ENCODE peak calls at places on chromosomes 12 and 14, in eight cellular contexts. G is H9; Y is foreskin keratinocyte; H is left ventricle myocardium inferior; F is CD8-positive, alpha-beta T cell; S is K562; J is hepatocyte; K is WERI-Rb-1. B is an unnamed sample. For H3K27me3, the result is how much of the 10 kb centered on the place peaks cover.

GRCh38 chr12:102095677-102096263 is 24.1 kb downstream of the NUP37 start:
- DNase-seq in G (no peak), Y (peak), H (no peak), F (no peak), S (peak), J (peak), K (no peak), B (no peak)

GRCh38 chr14:60656755-60657608 is 7.7 kb upstream of the SIX1 start:
- DNase-seq in G (peak), Y (peak), H (no peak), F (no peak), S (no peak), J (peak), K (no peak), B (no peak)

GRCh38 chr12:105928436-105928835 is 210.3 kb downstream of the NUAK1 start:
- DNase-seq in G (no peak), Y (peak), H (no peak), F (no peak), S (no peak), J (no peak), K (no peak), B (no peak)

GRCh38 chr14:76653875-76654572 is 107.2 kb upstream of the VASH1 start:
- DNase-seq in G (no peak), Y (no peak), H (no peak), F (no peak), S (no peak), J (peak), K (no peak), B (no peak)

GRCh38 chr14:31419179-31420012 is 954 bp downstream of the HEATR5A start:
- DNase-seq in G (no peak), Y (peak), H (no peak), F (no peak), S (no peak), J (peak), K (no peak), B (no peak)

GRCh38 chr12:89918172-89918880 is 209.7 kb upstream of the ATP2B1 start:
- DNase-seq in G (no peak), Y (no peak), H (no peak), F (no peak), S (no peak), J (peak), K (no peak), B (no peak)

GRCh38 chr14:26925876-26926584 is 328.2 kb upstream of the NOVA1 start:
- DNase-seq in G (no peak), Y (no peak), H (no peak), F (no peak), S (no peak), J (no peak), K (no peak), B (no peak)

GRCh38 chr12:32558941-32559340 is 120.2 kb upstream of the DNM1L start:
- DNase-seq in G (no peak), Y (no peak), H (no peak), F (no peak), S (no peak), J (no peak), K (no peak), B (no peak)

GRCh38 chr12:116456307-116456641 is 102.9 kb upstream of the MAP1LC3B2 start:
- DNase-seq in G (no peak), Y (no peak), H (no peak), F (no peak), S (no peak), J (no peak), K (no peak), B (no peak)

DNA sequence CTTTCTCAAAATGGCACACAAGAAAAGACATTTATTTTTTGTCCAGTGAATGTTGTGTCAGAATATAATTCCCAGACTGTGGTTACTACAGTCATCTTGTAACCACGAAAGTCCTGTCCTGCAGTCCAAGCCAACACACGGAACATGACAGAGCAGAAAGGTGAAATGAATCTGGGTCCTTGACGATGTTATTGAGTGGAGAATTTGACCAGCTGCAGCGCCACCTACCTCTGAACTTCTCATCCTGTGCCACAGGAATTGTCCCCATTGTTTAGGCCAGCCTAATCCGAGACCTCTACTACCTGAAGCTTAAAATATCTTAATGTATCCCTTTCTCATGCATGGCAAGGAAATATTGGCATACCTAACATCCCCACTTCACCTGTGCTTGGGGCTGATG is 64.1 kb upstream of the OTX2 start:
- DNase-seq in G (peak), Y (no peak), H (no peak), F (no peak), S (peak), J (peak), K (peak), B (no peak)
- TF ChIP-seq CTCF in G (peak), Y (peak), H (peak), F (no peak), S (peak), J (peak), K (peak), B (peak)

DNA sequence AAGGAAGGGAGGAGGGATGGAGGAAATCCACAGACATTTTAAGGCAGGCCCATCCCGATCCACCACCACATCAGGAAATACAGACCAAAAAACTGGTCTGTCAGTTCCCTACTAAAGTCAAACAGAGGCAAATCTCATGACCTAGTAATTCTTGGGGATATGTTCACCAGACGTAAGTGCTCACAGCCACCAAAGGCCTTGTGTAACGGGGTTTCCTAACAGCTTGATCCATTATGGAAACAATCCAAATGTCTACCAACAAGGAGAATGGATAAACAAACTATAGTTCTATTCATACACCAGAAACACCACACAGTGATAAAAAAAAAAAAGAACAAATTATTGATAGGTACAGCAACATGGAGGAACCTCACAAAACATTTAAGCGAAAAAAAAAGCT is 72.9 kb downstream of the PRKAB1 start:
- DNase-seq in G (no peak), Y (no peak), H (no peak), F (no peak), S (no peak), J (no peak), K (no peak), B (no peak)
- H3K27ac ChIP-seq in G (no peak), Y (no peak), H (no peak), F (no peak), S (no peak), J (no peak), K (no peak), B (no peak)

GRCh38 chr12:112852810-112853209 is 54.0 kb upstream of the OAS1 start:
- DNase-seq in G (no peak), Y (no peak), H (no peak), F (no peak), S (no peak), J (no peak), K (no peak), B (no peak)

GRCh38 chr12:112851024-112851777 is 55.6 kb upstream of the OAS1 start:
- DNase-seq in G (no peak), Y (no peak), H (no peak), F (no peak), S (no peak), J (no peak), K (no peak), B (no peak)

GRCh38 chr12:112855375-112855774 is 51.4 kb upstream of the OAS1 start:
- DNase-seq in G (peak), Y (no peak), H (no peak), F (no peak), S (peak), J (no peak), K (no peak), B (no peak)

GRCh38 chr12:112852127-112852526 is 54.6 kb upstream of the OAS1 start:
- DNase-seq in G (no peak), Y (no peak), H (no peak), F (no peak), S (no peak), J (no peak), K (no peak), B (no peak)

GRCh38 chr12:112854344-112854743 is 52.4 kb upstream of the OAS1 start:
- DNase-seq in G (no peak), Y (no peak), H (no peak), F (no peak), S (no peak), J (no peak), K (no peak), B (no peak)
- H3K27me3 ChIP-seq in G (under half), Y (under half), H (half or more), F (under half), S (under half), J (under half), K (half or more), B (half or more)

GRCh38 chr14:22320353-22320733 is 268.7 kb downstream of the DAD1 start:
- DNase-seq in G (no peak), Y (no peak), H (no peak), F (no peak), S (no peak), J (no peak), K (no peak), B (no peak)
- TF ChIP-seq CTCF in G (no peak), Y (peak), H (no peak), F (no peak), S (no peak), J (no peak), K (no peak), B (no peak)

B was measured in esophagus squamous epithelium.